ENCODE peak calls at places on chromosome 4, in seven cellular contexts. F is endothelial cell of umbilical vein, H is IMR-90, E is ovary, B is HCT116, N is Peyer's patch, J is transverse colon. U is an unnamed sample.

GRCh38 chr4:156294577-156294976 is 340.9 kb upstream of the CTSO start:
- DNase-seq in H (peak; percentile 87), N (no peak), B (peak; percentile 76), J (no peak), F (peak; percentile 43), E (no peak), U (peak; percentile 62)

GRCh38 chr4:142435599-142436235 is 410.4 kb downstream of the INPP4B start:
- DNase-seq in H (no peak), B (no peak), N (peak; percentile 47), E (no peak), F (no peak), J (no peak), U (no peak)

GRCh38 chr4:7854697-7855370 is 84.8 kb downstream of the AFAP1 start:
- DNase-seq in J (no peak), B (no peak), F (no peak), E (no peak), H (no peak), N (peak; percentile 72), U (no peak)

GRCh38 chr4:142656178-142656577 is 189.9 kb downstream of the INPP4B start:
- DNase-seq in F (no peak), J (no peak), H (no peak), N (no peak), E (no peak), B (peak; percentile 13), U (peak; percentile 19)

GRCh38 chr4:159684061-159684460 is 581.2 kb downstream of the RAPGEF2 start:
- DNase-seq in J (no peak), B (no peak), N (no peak), E (no peak), F (no peak), H (no peak), U (no peak)

GRCh38 chr4:145177906-145178538 is 2.4 kb downstream of the OTUD4 start:
- DNase-seq in H (peak; percentile 45), E (no peak), N (no peak), J (no peak), B (no peak), F (peak; percentile 89), U (peak; percentile 57)

GRCh38 chr4:165288639-165289428 is 38.6 kb upstream of the MSMO1 start:
- DNase-seq in E (no peak), H (peak; percentile 75), J (no peak), B (no peak), F (no peak), N (no peak), U (no peak)

GRCh38 chr4:182231503-182231902 is 11.7 kb upstream of the TENM3 start:
- DNase-seq in N (no peak), J (no peak), H (no peak), F (no peak), B (no peak), E (no peak), U (no peak)

GRCh38 chr4:95362906-95363578 is 185.7 kb downstream of the UNC5C start:
- DNase-seq in E (peak; percentile 39), F (peak; percentile 54), J (no peak), H (peak; percentile 0), B (peak; percentile 32), N (no peak), U (peak; percentile 45)

GRCh38 chr4:8871417-8872401 is at the start of gene HMX1:
- DNase-seq in H (no peak), N (no peak), F (no peak), J (no peak), B (no peak), E (no peak), U (no peak)

GRCh38 chr4:149719806-149720205 is 95.8 kb downstream of the IQCM start:
- DNase-seq in F (no peak), N (no peak), H (no peak), J (no peak), E (no peak), B (no peak), U (no peak)

GRCh38 chr4:48698029-48698901 is 81.8 kb downstream of the FRYL start:
- DNase-seq in B (peak; percentile 44), E (no peak), F (peak; percentile 87), H (peak; percentile 85), J (peak; percentile 67), N (peak; percentile 75), U (peak; percentile 93)

GRCh38 chr4:1080961-1081688 is 32.2 kb downstream of the RNF212 start:
- DNase-seq in F (no peak), H (peak; percentile 71), N (peak; percentile 30), J (no peak), B (no peak), E (peak; percentile 17), U (no peak)

GRCh38 chr4:139851639-139852038 is 186.0 kb downstream of the MGST2 start:
- DNase-seq in N (no peak), E (no peak), H (no peak), B (no peak), F (no peak), J (no peak), U (no peak)

GRCh38 chr4:41598580-41598979 is 60.6 kb downstream of the LIMCH1 start:
- DNase-seq in H (no peak), N (no peak), E (no peak), J (no peak), B (no peak), F (no peak), U (no peak)

GRCh38 chr4:173486714-173487392 is 43.2 kb downstream of the HAND2 start:
- DNase-seq in J (no peak), B (no peak), E (no peak), N (no peak), F (no peak), H (no peak), U (no peak)

GRCh38 chr4:10671750-10672149 is 12.8 kb downstream of the CLNK start:
- DNase-seq in B (no peak), N (no peak), H (no peak), F (no peak), E (no peak), J (no peak), U (no peak)

GRCh38 chr4:16225681-16225995 is 633 bp downstream of the TAPT1 start:
- DNase-seq in N (no peak), E (no peak), B (no peak), J (no peak), H (no peak), F (peak; percentile 55), U (no peak)

GRCh38 chr4:16227462-16227868 is 1.2 kb upstream of the TAPT1 start:
- DNase-seq in E (peak; percentile 69), J (peak; percentile 51), B (no peak), F (peak; percentile 50), H (peak; percentile 30), N (peak; percentile 73), U (peak; percentile 52)

GRCh38 chr4:16226816-16227461 is 668 bp upstream of the TAPT1 start:
- DNase-seq in J (peak; percentile 69), N (peak; percentile 76), B (no peak), H (no peak), E (peak; percentile 74), F (peak; percentile 49), U (peak; percentile 62)

GRCh38 chr4:16225139-16225538 is 1.1 kb downstream of the TAPT1 start:
- DNase-seq in B (no peak), H (peak; percentile 41), N (no peak), J (no peak), F (peak; percentile 51), E (no peak), U (peak; percentile 72)

DNA sequence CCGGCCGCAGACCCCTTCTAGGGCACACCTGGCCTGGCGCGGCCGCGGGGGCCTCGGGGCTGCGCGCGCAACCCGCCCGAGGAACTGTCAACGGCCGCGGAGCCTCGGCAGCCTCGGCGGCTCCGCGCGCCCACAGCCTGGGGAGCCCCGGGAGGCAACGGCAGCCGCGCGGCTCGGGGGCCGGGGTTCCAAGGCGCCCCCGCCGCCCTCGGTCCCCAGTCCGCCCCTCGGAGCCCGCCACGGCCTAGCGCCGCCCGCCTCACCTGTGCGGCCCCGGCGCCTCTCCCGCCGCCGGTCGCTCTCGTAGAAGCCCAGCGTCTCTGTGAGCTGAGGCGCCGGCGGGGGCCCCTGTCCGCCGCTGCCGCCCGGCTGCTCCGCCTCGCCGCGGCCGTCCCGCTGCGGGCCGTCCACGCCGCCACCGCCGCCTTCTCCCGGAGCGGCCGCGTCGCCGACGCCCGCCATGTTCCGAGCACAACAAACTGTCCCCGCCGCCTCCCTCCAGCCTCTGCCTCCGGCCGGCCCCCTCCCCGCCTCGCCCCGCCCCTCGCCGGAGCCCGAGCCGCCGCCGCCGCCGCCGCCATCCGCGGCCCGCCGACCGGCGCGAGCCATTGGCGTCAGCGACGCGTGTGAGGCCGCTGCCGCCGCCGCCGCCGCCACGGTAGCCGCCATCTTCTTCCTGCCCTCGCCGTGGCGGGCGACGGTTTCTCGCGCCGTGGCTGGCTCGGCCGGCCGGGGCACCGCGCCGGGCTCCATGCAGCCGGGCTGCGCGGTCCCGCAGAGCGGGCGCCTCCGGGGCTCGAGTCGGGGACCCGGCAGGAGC is at the start of gene TAPT1:
- DNase-seq in H (peak; percentile 30), N (peak; percentile 90), J (peak; percentile 87), F (peak; percentile 54), B (no peak), E (peak; percentile 86), U (peak; percentile 79)
- TF ChIP-seq POLR2A in H (peak; percentile 43), N (peak; percentile 47), J (no peak), F (no peak), B (peak; percentile 26), E (peak; percentile 8), U (no peak)

DNA sequence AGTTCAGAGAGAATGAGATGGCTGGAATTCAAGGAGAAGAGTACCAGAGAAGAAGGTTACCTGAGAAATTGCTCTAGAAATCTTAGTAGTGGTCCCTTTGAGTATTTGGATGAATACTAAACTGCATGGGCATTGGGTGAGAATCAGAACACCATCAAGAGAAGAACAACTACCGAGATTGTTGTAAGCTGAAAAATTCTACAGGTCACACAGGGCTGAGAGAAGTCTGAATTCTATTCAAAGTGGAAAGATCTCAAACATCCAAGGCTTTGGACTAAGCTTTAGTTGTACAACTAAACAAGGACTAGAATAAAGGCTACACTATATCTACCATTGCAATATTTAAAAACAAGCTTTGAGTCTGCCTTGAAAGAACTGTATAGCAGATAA is 40.8 kb downstream of the LRBA start:
- DNase-seq in H (no peak), F (no peak), B (no peak), N (no peak), E (no peak), J (no peak), U (no peak)
- TF ChIP-seq POLR2A in H (no peak), F (no peak), B (no peak), N (no peak), E (no peak), J (no peak), U (no peak)

DNA sequence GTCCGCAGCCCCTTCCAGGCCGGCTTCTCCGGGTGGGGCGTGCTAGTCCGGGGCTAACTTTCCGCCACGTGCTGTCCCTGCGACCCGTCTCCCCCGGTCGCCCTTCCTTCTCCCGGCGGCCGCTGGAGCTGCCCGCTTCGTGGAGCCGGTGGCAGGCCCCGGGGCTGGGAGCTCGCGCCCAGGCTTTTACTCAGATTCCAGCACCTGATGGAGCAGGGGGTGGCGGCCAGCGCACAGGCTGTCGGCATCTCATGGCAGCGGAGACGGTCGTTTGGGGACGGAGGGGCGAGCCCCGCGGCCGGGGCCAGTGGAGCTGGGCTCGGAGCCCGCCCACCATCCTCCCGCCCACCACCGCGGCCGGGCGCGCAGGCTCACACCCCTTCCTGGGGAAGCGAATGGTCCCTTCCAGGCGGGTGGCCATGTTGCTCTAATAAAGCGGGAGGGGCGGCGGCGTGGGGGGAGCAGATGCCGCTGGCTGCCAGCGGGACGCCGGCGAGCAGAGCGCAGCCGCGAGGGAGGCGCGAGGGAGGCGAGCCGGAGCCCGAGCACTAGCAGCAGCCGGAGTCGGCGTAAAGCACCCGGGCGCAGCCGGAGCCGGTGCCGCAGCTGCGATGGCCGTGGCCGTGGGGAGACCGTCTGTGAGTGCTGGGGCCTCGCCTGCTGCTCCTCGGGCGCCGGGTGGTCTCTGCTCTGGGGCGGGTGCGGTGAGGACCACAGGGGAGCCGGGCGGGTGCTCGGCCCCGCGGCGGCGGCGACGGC is at the start of gene SEPTIN11:
- DNase-seq in J (peak; percentile 94), E (peak; percentile 96), N (peak; percentile 95), H (peak; percentile 93), F (peak; percentile 92), B (peak; percentile 80), U (peak; percentile 94)
- TF ChIP-seq POLR2A in J (peak; percentile 94), E (peak; percentile 71), N (peak; percentile 88), H (peak; percentile 98), F (peak; percentile 96), B (peak; percentile 81), U (peak; percentile 65)

GRCh38 chr4:112645541-112646329 is 8.8 kb downstream of the LARP7 start:
- DNase-seq in E (no peak), H (no peak), F (no peak), N (no peak), J (no peak), B (no peak), U (no peak)
- TF ChIP-seq POLR2A in E (no peak), H (no peak), F (no peak), N (no peak), J (no peak), B (no peak), U (no peak)

U was measured in erythroblast.